ENCODE peak calls at places on chromosomes 2 and 18, in four cellular contexts. T is HepG2, V is GM23248, N is mesenchymal stem cell. K is an unnamed sample.

GRCh38 chr2:239329284-239329971 is 71.4 kb downstream of the HDAC4 start:
- DNase-seq in V (no peak), N (no peak), T (no peak), K (no peak)

GRCh38 chr2:224293976-224294375 is 107.9 kb downstream of the FAM124B start:
- DNase-seq in N (no peak), V (no peak), T (no peak), K (no peak)

GRCh38 chr18:75779450-75779849 is 351.9 kb upstream of the SMIM21 start:
- DNase-seq in T (no peak), N (no peak), V (no peak), K (no peak)

GRCh38 chr18:68840554-68841263 is 42.8 kb downstream of the CCDC102B start:
- DNase-seq in V (peak), N (peak), T (peak), K (peak)

GRCh38 chr2:11163439-11164317 is 8.4 kb downstream of the SLC66A3 start:
- DNase-seq in N (no peak), T (no peak), V (no peak), K (no peak)

GRCh38 chr18:26614374-26614773 is 66.0 kb upstream of the KCTD1 start:
- DNase-seq in T (no peak), N (no peak), V (peak), K (no peak)

GRCh38 chr2:233544079-233544690 is 22.4 kb downstream of the USP40 start:
- DNase-seq in N (no peak), T (no peak), V (peak), K (peak)

GRCh38 chr18:61991201-61991600 is 98.4 kb upstream of the RNF152 start:
- DNase-seq in V (peak), N (peak), T (no peak), K (peak)

GRCh38 chr2:231554748-231555545 is 24.7 kb upstream of the NMUR1 start:
- DNase-seq in V (peak), T (no peak), N (peak), K (peak)

GRCh38 chr2:18437909-18438308 is 122.5 kb downstream of the RDH14 start:
- DNase-seq in V (no peak), T (no peak), N (no peak), K (no peak)

GRCh38 chr2:168566974-168567650 is 111.0 kb downstream of the CERS6 start:
- DNase-seq in T (no peak), V (no peak), N (no peak), K (no peak)

GRCh38 chr2:153287109-153287801 is 191.3 kb downstream of the RPRM start:
- DNase-seq in T (peak), V (no peak), N (no peak), K (no peak)

GRCh38 chr2:37871453-37872191 is 53.5 kb upstream of the RMDN2 start:
- DNase-seq in V (peak), T (no peak), N (peak), K (peak)

GRCh38 chr2:204871246-204871953 is 326.1 kb downstream of the PARD3B start:
- DNase-seq in V (peak), T (peak), N (peak), K (peak)

GRCh38 chr2:62112192-62112591 is 83.7 kb upstream of the B3GNT2 start:
- DNase-seq in N (peak), T (no peak), V (peak), K (peak)

GRCh38 chr2:189798312-189799029 is 14.2 kb downstream of the PMS1 start:
- DNase-seq in T (peak), N (peak), V (peak), K (peak)

GRCh38 chr18:51029694-51030536 is at the start of gene SMAD4:
- DNase-seq in V (peak), N (peak), T (peak), K (peak)

GRCh38 chr2:190664240-190664639 is 15.4 kb downstream of the NAB1 start:
- DNase-seq in V (peak), T (no peak), N (no peak), K (no peak)

GRCh38 chr2:54053830-54054229 is 61.6 kb upstream of the ACYP2 start:
- DNase-seq in N (no peak), T (no peak), V (no peak), K (peak)

GRCh38 chr2:105521176-105521575 is 122.3 kb upstream of the FHL2 start:
- DNase-seq in T (peak), N (peak), V (peak), K (peak)

GRCh38 chr2:236568922-236569592 is 568 bp upstream of the ACKR3 start:
- DNase-seq in N (peak), V (no peak), T (no peak), K (peak)

GRCh38 chr2:212032536-212033219 is 505.9 kb downstream of the ERBB4 start:
- DNase-seq in T (no peak), N (peak), V (peak), K (peak)

GRCh38 chr2:174874081-174874480 is 109.8 kb upstream of the CHRNA1 start:
- DNase-seq in T (no peak), V (peak), N (no peak), K (peak)

GRCh38 chr2:8355046-8355445 is 326.8 kb upstream of the ID2 start:
- DNase-seq in T (no peak), V (no peak), N (no peak), K (no peak)

GRCh38 chr2:27448381-27448780 is 6.2 kb downstream of the KRTCAP3 start:
- DNase-seq in N (no peak), T (no peak), V (no peak), K (no peak)

GRCh38 chr18:1846640-1847039 is 724.7 kb downstream of the METTL4 start:
- DNase-seq in N (no peak), T (no peak), V (no peak), K (no peak)

GRCh38 chr2:126639276-126639675 is 16.7 kb upstream of the GYPC start:
- DNase-seq in N (no peak), T (no peak), V (no peak), K (no peak)

GRCh38 chr2:181984814-181985631 is 630 bp upstream of the PPP1R1C start:
- DNase-seq in V (no peak), N (no peak), T (no peak), K (no peak)

GRCh38 chr18:26342646-26343045 is 116.4 kb downstream of the TAF4B start:
- DNase-seq in N (no peak), T (no peak), V (no peak), K (no peak)

GRCh38 chr2:224442092-224442999 is 40.4 kb upstream of the FAM124B start:
- DNase-seq in N (no peak), T (no peak), V (peak), K (peak)

GRCh38 chr2:32009479-32010256 is 1.1 kb downstream of the MEMO1 start:
- DNase-seq in T (no peak), N (peak), V (peak), K (no peak)

GRCh38 chr2:219417374-219417773 is 803 bp upstream of the DES start:
- DNase-seq in N (no peak), T (no peak), V (no peak), K (no peak)

GRCh38 chr2:43480874-43481273 is 115.0 kb downstream of the THADA start:
- DNase-seq in T (no peak), V (no peak), N (no peak), K (no peak)

GRCh38 chr2:216989335-216990129 is 129.7 kb upstream of the TNP1 start:
- DNase-seq in V (peak), N (no peak), T (no peak), K (no peak)

GRCh38 chr2:53848062-53848461 is 11.7 kb downstream of the GPR75 start:
- DNase-seq in V (no peak), T (no peak), N (no peak), K (no peak)

GRCh38 chr2:10039658-10040410 is 3.5 kb upstream of the KLF11 start:
- DNase-seq in T (no peak), N (no peak), V (peak), K (no peak)

GRCh38 chr18:62590799-62591640 is 68.2 kb downstream of the ZCCHC2 start:
- DNase-seq in N (no peak), T (no peak), V (no peak), K (no peak)

GRCh38 chr18:52602820-52603219 is 262.8 kb downstream of the DCC start:
- DNase-seq in V (no peak), T (no peak), N (no peak), K (no peak)

GRCh38 chr18:67636597-67637385 is 120.3 kb upstream of the DSEL start:
- DNase-seq in T (no peak), N (no peak), V (no peak), K (no peak)
- H2AFZ ChIP-seq in T (no peak), N (no peak), V (no peak), K (no peak)

DNA sequence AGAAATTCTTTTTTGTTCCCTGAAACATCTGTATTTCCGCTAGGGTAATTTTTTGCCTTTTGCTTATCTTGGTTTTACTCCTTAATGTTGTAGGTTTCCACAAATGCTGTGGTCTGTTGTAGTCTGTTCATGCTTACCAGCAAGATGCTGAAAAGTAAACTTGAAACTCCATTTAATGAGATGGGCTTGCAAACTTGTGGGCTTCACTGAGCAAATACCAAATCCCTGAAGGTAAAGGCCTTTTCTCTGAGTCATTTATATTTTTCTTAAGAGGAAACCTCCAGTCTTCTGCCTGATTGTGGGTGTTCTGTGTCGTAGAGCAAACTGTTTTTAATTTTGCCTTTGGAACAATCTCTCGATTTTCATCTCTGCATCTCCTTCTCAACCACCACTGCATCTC is 9.3 kb downstream of the SP140 start:
- DNase-seq in V (no peak), N (no peak), T (no peak), K (no peak)
- H3K4me2 ChIP-seq in V (no peak), N (no peak), T (no peak), K (no peak)

GRCh38 chr18:22176282-22176621 is 6.9 kb downstream of the GATA6 start:
- DNase-seq in T (no peak), N (no peak), V (no peak), K (peak)
- H2AFZ ChIP-seq in T (no peak), N (no peak), V (no peak), K (no peak)

GRCh38 chr18:79610461-79611039 is 69.1 kb upstream of the CTDP1 start:
- DNase-seq in T (no peak), N (no peak), V (no peak), K (no peak)
- H3K4me2 ChIP-seq in T (no peak), N (no peak), V (no peak), K (no peak)

K was measured in endothelial cell of umbilical vein.